ENCODE peak calls at places on chromosomes 3 and 15, in five cellular contexts. V, D, X, K and O are unnamed samples.

GRCh38 chr3:95172549-95172948 is 1109.7 kb downstream of the NSUN3 start:
- DNase-seq in V (peak), D (no peak), X (no peak), K (no peak), O (no peak)

GRCh38 chr3:143627336-143627735 is 220.9 kb downstream of the SLC9A9 start:
- DNase-seq in V (no peak), D (no peak), X (no peak), K (no peak), O (no peak)

GRCh38 chr15:32774022-32774421 is 56.2 kb downstream of the GREM1 start:
- DNase-seq in V (no peak), D (no peak), X (no peak), K (peak), O (peak)

GRCh38 chr3:145735631-145736030 is 425.4 kb downstream of the PLOD2 start:
- DNase-seq in V (no peak), D (no peak), X (no peak), K (no peak), O (no peak)

GRCh38 chr3:44883999-44884431 is 9.6 kb downstream of the TGM4 start:
- DNase-seq in V (no peak), D (no peak), X (no peak), K (peak), O (peak)

GRCh38 chr3:150870406-150870805 is 34.8 kb downstream of the MINDY4B start:
- DNase-seq in V (no peak), D (no peak), X (no peak), K (peak), O (no peak)

GRCh38 chr3:15361494-15362214 is 29.3 kb upstream of the SH3BP5 start:
- DNase-seq in V (no peak), D (no peak), X (no peak), K (no peak), O (no peak)

GRCh38 chr3:139310474-139310933 is 33.3 kb upstream of the MRPS22 start:
- DNase-seq in V (no peak), D (no peak), X (no peak), K (peak), O (peak)

GRCh38 chr15:59550961-59551360 is 60.6 kb upstream of the GCNT3 start:
- DNase-seq in V (no peak), D (no peak), X (no peak), K (no peak), O (peak)

GRCh38 chr3:122992138-122992537 is 35.4 kb downstream of the SEMA5B start:
- DNase-seq in V (no peak), D (no peak), X (no peak), K (no peak), O (no peak)